ENCODE peak calls at places on chromosomes 5 and 9, in eight cellular contexts. Q is stimulated activated CD4-positive, alpha-beta T cell treated with anti-CD3 and anti-CD28 coated beads, Interleukin-2, amount 100 ng/mL, for 48 hours; M is heart left ventricle; J is pulmonary artery endothelial cell; F is psoas muscle; G is GM06990; B is NCI-H2081; U is A172. I is an unnamed sample.

GRCh38 chr5:14128079-14128478 is 15.1 kb upstream of the TRIO start:
- DNase-seq in Q (no peak), M (no peak), J (no peak), B (no peak), G (no peak), U (no peak), F (no peak), I (no peak)

GRCh38 chr5:116370886-116371285 is 203.7 kb downstream of the SEMA6A start:
- DNase-seq in J (peak; percentile 64), B (no peak), G (no peak), U (peak; percentile 34), Q (no peak), F (no peak), M (no peak), I (no peak)

GRCh38 chr5:74240783-74241750 is 399.5 kb downstream of the ENC1 start:
- DNase-seq in U (no peak), J (no peak), G (no peak), B (no peak), M (no peak), Q (no peak), F (no peak), I (no peak)

GRCh38 chr9:108972186-108972585 is 38.0 kb downstream of the ABITRAM start:
- DNase-seq in Q (no peak), F (no peak), B (no peak), G (no peak), J (no peak), U (no peak), M (no peak), I (no peak)

GRCh38 chr9:116789097-116789496 is 102.0 kb downstream of the TRIM32 start:
- DNase-seq in U (no peak), M (no peak), B (no peak), F (no peak), J (no peak), Q (no peak), G (no peak), I (no peak)

GRCh38 chr5:98454407-98454806 is 319.1 kb upstream of the RGMB start:
- DNase-seq in G (no peak), F (no peak), M (no peak), Q (no peak), B (no peak), J (no peak), U (no peak), I (no peak)

GRCh38 chr5:180866985-180867384 is 5.9 kb upstream of the ZFP62 start:
- DNase-seq in M (no peak), B (no peak), F (no peak), J (no peak), Q (no peak), G (no peak), U (no peak), I (no peak)

GRCh38 chr9:130128251-130128650 is 44.0 kb upstream of the NCS1 start:
- DNase-seq in G (peak; percentile 56), U (peak; percentile 2), Q (peak; percentile 57), B (no peak), M (no peak), F (no peak), J (no peak), I (peak; percentile 56)

GRCh38 chr9:126417007-126417406 is 90.4 kb downstream of the MVB12B start:
- DNase-seq in J (no peak), F (no peak), B (peak; percentile 36), Q (no peak), U (no peak), M (no peak), G (no peak), I (no peak)

GRCh38 chr5:35183243-35183955 is 46.9 kb downstream of the PRLR start:
- DNase-seq in B (peak; percentile 22), M (no peak), G (no peak), J (no peak), U (peak; percentile 70), F (no peak), Q (peak; percentile 13), I (no peak)

GRCh38 chr5:172438304-172438652 is 16.0 kb downstream of the SH3PXD2B start:
- DNase-seq in U (no peak), B (no peak), M (no peak), G (no peak), Q (no peak), F (no peak), J (no peak), I (no peak)

GRCh38 chr5:67301285-67301904 is 104.8 kb upstream of the CD180 start:
- DNase-seq in F (peak; percentile 75), M (peak; percentile 68), J (peak; percentile 66), Q (no peak), U (peak; percentile 88), G (no peak), B (no peak), I (no peak)

GRCh38 chr5:141692533-141692888 is 10.5 kb upstream of the ARAP3 start:
- DNase-seq in U (no peak), F (no peak), J (no peak), G (no peak), B (no peak), Q (no peak), M (no peak), I (no peak)

GRCh38 chr9:134875376-134875775 is 5.2 kb upstream of the FCN2 start:
- DNase-seq in M (no peak), U (no peak), G (no peak), J (no peak), Q (no peak), B (no peak), F (no peak), I (no peak)

GRCh38 chr9:68492801-68493200 is 47.9 kb downstream of the TMEM252 start:
- DNase-seq in G (no peak), B (peak; percentile 4), Q (no peak), M (no peak), U (no peak), F (no peak), J (no peak), I (no peak)

GRCh38 chr5:44454002-44454401 is 64.8 kb upstream of the FGF10 start:
- DNase-seq in Q (no peak), M (no peak), G (no peak), U (no peak), F (no peak), J (no peak), B (no peak), I (no peak)

GRCh38 chr5:89117131-89117644 is 234.2 kb upstream of the MEF2C start:
- DNase-seq in J (no peak), M (no peak), Q (no peak), B (no peak), F (no peak), U (peak; percentile 14), G (peak; percentile 47), I (no peak)

GRCh38 chr5:14062178-14062577 is 81.0 kb upstream of the TRIO start:
- DNase-seq in J (no peak), U (peak; percentile 65), Q (no peak), B (no peak), F (no peak), M (no peak), G (no peak), I (no peak)

GRCh38 chr9:4298255-4299005 is 1.4 kb downstream of the GLIS3 start:
- DNase-seq in B (no peak), Q (peak; percentile 39), J (no peak), U (peak; percentile 34), F (peak; percentile 35), M (peak; percentile 33), G (peak; percentile 31), I (peak; percentile 38)

GRCh38 chr5:72282878-72283277 is 37.2 kb downstream of the MRPS27 start:
- DNase-seq in F (no peak), Q (no peak), G (no peak), M (no peak), U (peak; percentile 31), J (no peak), B (no peak), I (no peak)

GRCh38 chr9:128007566-128008138 is 26.9 kb upstream of the EEIG1 start:
- DNase-seq in U (peak; percentile 73), F (peak; percentile 26), G (peak; percentile 83), M (peak; percentile 40), Q (peak; percentile 82), J (peak; percentile 60), B (peak; percentile 14), I (peak; percentile 82)

GRCh38 chr9:121075251-121076036 is 689 bp downstream of the CNTRL start:
- DNase-seq in U (no peak), M (no peak), Q (no peak), G (no peak), B (peak; percentile 47), F (no peak), J (no peak), I (no peak)

GRCh38 chr5:174110290-174110689 is 64.8 kb downstream of the NSG2 start:
- DNase-seq in F (no peak), Q (no peak), B (no peak), J (no peak), G (no peak), M (no peak), U (no peak), I (no peak)

GRCh38 chr5:72460413-72460812 is 46.8 kb downstream of the ZNF366 start:
- DNase-seq in F (no peak), Q (no peak), B (no peak), G (no peak), M (no peak), U (no peak), J (no peak), I (no peak)

GRCh38 chr5:174355208-174355612 is 309.7 kb downstream of the NSG2 start:
- DNase-seq in J (no peak), Q (no peak), M (no peak), U (peak; percentile 99), B (no peak), G (no peak), F (peak; percentile 23), I (no peak)

GRCh38 chr5:94660506-94660905 is 42.0 kb downstream of the SLF1 start:
- DNase-seq in Q (no peak), J (no peak), G (no peak), B (no peak), U (no peak), F (no peak), M (no peak), I (no peak)

GRCh38 chr9:134461436-134461982 is 135.3 kb downstream of the RXRA start:
- DNase-seq in F (no peak), U (no peak), Q (no peak), M (no peak), G (no peak), B (no peak), J (no peak), I (no peak)

GRCh38 chr9:128022886-128023285 is 42.1 kb upstream of the EEIG1 start:
- DNase-seq in U (peak; percentile 87), B (no peak), M (no peak), Q (no peak), G (no peak), F (no peak), J (no peak), I (no peak)

GRCh38 chr5:81896764-81897163 is 75.1 kb upstream of the ATG10 start:
- DNase-seq in G (no peak), J (no peak), U (no peak), B (no peak), M (no peak), F (no peak), Q (no peak), I (no peak)

GRCh38 chr9:76218868-76219462 is 175.3 kb downstream of the RFK start:
- DNase-seq in B (no peak), G (no peak), U (peak; percentile 86), F (no peak), Q (no peak), M (no peak), J (no peak), I (no peak)

GRCh38 chr5:79990205-79990597 is 861 bp downstream of the MTX3 start:
- DNase-seq in U (no peak), J (no peak), G (peak; percentile 37), F (no peak), Q (no peak), M (no peak), B (no peak), I (no peak)

GRCh38 chr9:114938687-114939575 is 8.5 kb upstream of the TNFSF8 start:
- DNase-seq in G (no peak), B (no peak), F (no peak), M (no peak), Q (no peak), J (no peak), U (no peak), I (no peak)

GRCh38 chr5:96876292-96876850 is at the start of gene ERAP2:
- DNase-seq in G (peak; percentile 37), U (peak; percentile 65), J (no peak), B (no peak), M (no peak), F (no peak), Q (no peak), I (no peak)

GRCh38 chr9:36594228-36594627 is 21.5 kb downstream of the MELK start:
- DNase-seq in G (no peak), B (no peak), M (no peak), J (no peak), U (no peak), F (no peak), Q (no peak), I (no peak)

I was measured in activated CD4-positive, CD25-positive, alpha-beta regulatory T cell treated with anti-CD3 and anti-CD28 coated beads, Interleukin-2, amount 50 U/mL, for 72 hours.